ENCODE peak calls at places on chromosomes 2 and 18, in ten cellular contexts. Z is sigmoid colon, P is heart left ventricle, F is body of pancreas, I is H1, W is spleen, S is breast epithelium, A is A549, U is endothelial cell of umbilical vein, V is adrenal gland. H is an unnamed sample.

GRCh38 chr2:147989809-147990403 is 30.6 kb downstream of the ORC4 start:
- DNase-seq in I (no peak), Z (no peak), W (no peak), V (no peak), S (no peak), A (peak), U (peak), P (no peak), F (no peak), H (peak)

GRCh38 chr18:58456625-58457024 is 172.3 kb downstream of the ALPK2 start:
- DNase-seq in Z (no peak), P (no peak), F (no peak), A (no peak), U (peak), S (peak), I (no peak), W (no peak), V (no peak), H (no peak)

GRCh38 chr2:12824771-12825363 is 108.1 kb downstream of the TRIB2 start:
- DNase-seq in I (no peak), Z (peak), S (peak), A (no peak), U (no peak), F (peak), W (no peak), V (no peak), P (peak), H (no peak)

GRCh38 chr2:218030409-218031195 is 27.8 kb upstream of the TNS1 start:
- DNase-seq in W (no peak), U (no peak), F (no peak), A (no peak), I (no peak), S (no peak), P (no peak), V (no peak), Z (peak), H (peak)

GRCh38 chr2:38122344-38122743 is 46.4 kb upstream of the CYP1B1 start:
- DNase-seq in P (peak), U (no peak), V (no peak), S (no peak), A (no peak), Z (no peak), I (no peak), F (no peak), W (no peak), H (no peak)

GRCh38 chr18:9426753-9427152 is 48.6 kb upstream of the RALBP1 start:
- DNase-seq in V (no peak), S (no peak), W (no peak), I (no peak), U (no peak), P (no peak), F (no peak), Z (peak), A (no peak), H (no peak)

GRCh38 chr2:101771226-101771906 is 73.9 kb downstream of the MAP4K4 start:
- DNase-seq in I (no peak), P (no peak), W (no peak), Z (no peak), U (no peak), V (no peak), F (no peak), S (no peak), A (no peak), H (no peak)

GRCh38 chr2:224841910-224842309 is 125.7 kb upstream of the CCDC195 start:
- DNase-seq in W (no peak), V (no peak), P (no peak), I (no peak), A (no peak), F (no peak), Z (no peak), U (no peak), S (no peak), H (no peak)

GRCh38 chr2:156435725-156436476 is at the start of gene GPD2:
- DNase-seq in F (peak), S (peak), I (peak), W (peak), V (peak), Z (peak), U (peak), P (peak), A (peak), H (peak)

GRCh38 chr2:156435392-156435724 is 821 bp upstream of the GPD2 start:
- DNase-seq in V (no peak), P (no peak), A (no peak), W (no peak), U (no peak), Z (no peak), I (no peak), F (no peak), S (no peak), H (no peak)

GRCh38 chr2:156436477-156437085 is 402 bp downstream of the GPD2 start:
- DNase-seq in S (no peak), F (peak), Z (no peak), I (no peak), U (peak), P (peak), V (no peak), W (no peak), A (peak), H (peak)

GRCh38 chr2:156437876-156438410 is 1.8 kb downstream of the GPD2 start:
- DNase-seq in A (no peak), F (no peak), Z (no peak), S (no peak), P (no peak), V (no peak), U (no peak), I (no peak), W (no peak), H (no peak)

GRCh38 chr2:156437272-156437671 is 1.1 kb downstream of the GPD2 start:
- DNase-seq in I (no peak), S (no peak), F (peak), Z (peak), W (no peak), U (no peak), V (no peak), A (peak), P (no peak), H (no peak)
- TF ChIP-seq POLR2A in I (no peak), S (no peak), F (no peak), Z (no peak), W (no peak), U (no peak), V (no peak), A (no peak), P (no peak), H (no peak)

GRCh38 chr2:107278672-107279071 is 392.7 kb upstream of the ST6GAL2 start:
- DNase-seq in Z (no peak), U (no peak), F (no peak), P (no peak), W (no peak), V (no peak), S (no peak), A (no peak), I (no peak), H (no peak)
- TF ChIP-seq POLR2A in Z (no peak), U (no peak), F (no peak), P (no peak), W (no peak), V (no peak), S (no peak), A (no peak), I (no peak), H (no peak)

GRCh38 chr2:9101763-9102425 is 98.4 kb upstream of the MBOAT2 start:
- DNase-seq in P (no peak), A (no peak), V (no peak), W (no peak), Z (no peak), U (no peak), S (no peak), I (no peak), F (no peak), H (no peak)

GRCh38 chr2:9097239-9097638 is 93.8 kb upstream of the MBOAT2 start:
- DNase-seq in P (no peak), U (no peak), I (no peak), V (no peak), W (no peak), S (no peak), F (no peak), A (no peak), Z (no peak), H (no peak)

GRCh38 chr2:9097871-9098270 is 94.4 kb upstream of the MBOAT2 start:
- DNase-seq in V (no peak), U (no peak), F (no peak), W (no peak), A (no peak), S (no peak), I (no peak), P (no peak), Z (no peak), H (no peak)

GRCh38 chr2:9100080-9100876 is 96.8 kb upstream of the MBOAT2 start:
- DNase-seq in F (no peak), I (no peak), A (no peak), S (no peak), V (no peak), P (no peak), Z (no peak), U (no peak), W (no peak), H (no peak)

DNA sequence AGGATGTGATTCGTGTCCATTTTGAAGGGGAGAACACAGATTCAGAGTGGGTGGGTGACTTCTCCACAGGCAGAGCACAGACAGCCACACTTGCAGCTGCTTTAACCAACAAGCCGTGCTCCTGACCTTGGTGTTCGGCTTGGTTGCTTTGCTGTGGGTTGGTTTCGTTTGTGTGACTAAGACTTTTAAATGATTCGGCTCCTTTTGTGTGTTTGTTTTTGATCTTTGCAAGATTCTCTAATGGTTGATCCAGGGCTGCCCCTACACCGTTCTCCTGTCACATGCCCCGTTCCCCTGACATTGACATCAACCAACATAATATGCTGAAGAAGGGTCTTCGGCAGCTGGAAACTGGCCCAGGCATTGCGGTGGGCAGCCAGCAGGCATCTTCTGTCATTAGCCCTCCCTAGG is 95.9 kb upstream of the MBOAT2 start:
- DNase-seq in Z (no peak), V (no peak), P (no peak), A (peak), I (no peak), U (no peak), S (no peak), W (no peak), F (no peak), H (no peak)
- TF ChIP-seq POLR2A in Z (no peak), V (no peak), P (no peak), A (no peak), I (no peak), U (no peak), S (no peak), W (no peak), F (no peak), H (no peak)

GRCh38 chr2:71263386-71263785 is 36.5 kb upstream of the PAIP2B start:
- DNase-seq in S (no peak), P (no peak), U (no peak), A (no peak), I (no peak), F (no peak), V (no peak), Z (no peak), W (no peak), H (no peak)
- TF ChIP-seq POLR2A in S (no peak), P (no peak), U (no peak), A (no peak), I (no peak), F (no peak), V (no peak), Z (no peak), W (no peak), H (no peak)

DNA sequence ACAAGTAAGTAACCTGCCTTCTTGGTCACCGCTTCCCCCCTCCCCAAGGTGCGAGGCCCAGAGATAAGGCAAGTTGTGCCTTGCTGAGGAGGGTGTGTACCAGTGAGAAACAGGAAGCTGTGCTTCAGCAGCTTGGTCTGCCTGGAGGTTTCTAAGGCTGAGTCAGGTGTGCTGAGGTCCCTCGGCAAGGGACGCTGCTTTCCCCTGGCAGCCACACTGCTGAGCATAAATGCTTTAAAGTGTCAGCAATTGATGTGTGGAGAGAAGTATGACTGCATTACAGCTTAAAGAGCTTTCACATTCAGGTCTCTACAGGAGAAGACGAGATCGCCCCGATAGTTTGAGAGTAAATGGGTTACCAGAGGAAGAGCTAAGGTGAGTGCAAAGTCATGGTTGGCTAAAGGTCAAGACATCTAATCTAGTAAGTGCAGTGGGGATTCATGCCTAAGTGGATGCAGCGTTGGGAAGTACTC is 86.9 kb downstream of the LIMS1 start:
- DNase-seq in U (peak), A (peak), Z (no peak), I (peak), W (peak), S (peak), V (no peak), P (no peak), F (peak), H (peak)
- TF ChIP-seq POLR2A in U (no peak), A (no peak), Z (no peak), I (peak), W (no peak), S (no peak), V (no peak), P (no peak), F (no peak), H (no peak)

GRCh38 chr2:171922230-171923022 is at the start of gene HAT1:
- DNase-seq in A (peak), U (peak), V (peak), F (peak), I (peak), Z (peak), W (peak), S (peak), P (peak), H (peak)
- TF ChIP-seq POLR2A in A (peak), U (peak), V (peak), F (peak), I (peak), Z (peak), W (no peak), S (no peak), P (peak), H (peak)

GRCh38 chr18:41436772-41437171 is 518.3 kb upstream of the PIK3C3 start:
- DNase-seq in Z (no peak), P (no peak), A (no peak), U (no peak), W (no peak), I (no peak), V (no peak), F (no peak), S (no peak), H (no peak)
- TF ChIP-seq POLR2A in Z (no peak), P (no peak), A (no peak), U (no peak), W (no peak), I (no peak), V (no peak), F (no peak), S (no peak), H (no peak)

DNA sequence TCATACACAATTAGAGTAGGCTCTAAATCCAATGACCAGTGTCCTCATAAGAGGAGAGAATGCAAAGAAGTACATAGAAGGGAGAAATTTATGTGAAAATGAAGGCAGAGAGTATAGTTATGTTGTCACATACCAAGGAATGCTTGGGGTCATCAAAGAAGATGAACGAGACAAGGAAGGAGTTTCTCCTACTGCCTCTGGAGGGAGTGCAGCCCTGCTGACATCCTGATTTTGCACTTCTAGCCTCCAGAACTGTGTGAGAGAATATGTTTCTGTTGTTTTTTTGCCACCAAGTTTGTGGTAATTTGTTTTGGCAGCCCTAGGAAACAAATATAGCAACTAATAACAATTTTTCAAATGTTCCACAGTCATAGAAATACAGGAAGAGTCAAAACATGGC is 100.2 kb downstream of the GALNT13 start:
- DNase-seq in U (no peak), F (no peak), P (no peak), V (no peak), Z (no peak), A (peak), I (no peak), S (no peak), W (no peak), H (no peak)
- TF ChIP-seq POLR2A in U (no peak), F (no peak), P (no peak), V (no peak), Z (no peak), A (no peak), I (no peak), S (no peak), W (no peak), H (no peak)